ENCODE peak calls at places on chromosome 4, in four cellular contexts. One of them, this sample, is unnamed.

GRCh38 chr4:108851346-108851745 is 88.5 kb upstream of the ETNPPL start:
- DNase-seq in K562: no peak
- DNase-seq in HepG2: no peak
- DNase-seq in GM12878: no peak
- DNase-seq in this sample: no peak

GRCh38 chr4:122458625-122459024 is 2.1 kb upstream of the IL2 start:
- DNase-seq in K562: no peak
- DNase-seq in HepG2: no peak
- DNase-seq in GM12878: no peak
- DNase-seq in this sample: no peak

GRCh38 chr4:98838977-98839618 is 89.8 kb downstream of the EIF4E start:
- DNase-seq in K562: peak
- DNase-seq in HepG2: no peak
- DNase-seq in GM12878: no peak
- DNase-seq in this sample: no peak

GRCh38 chr4:174265917-174266316 is 17.6 kb downstream of the FBXO8 start:
- DNase-seq in K562: no peak
- DNase-seq in HepG2: no peak
- DNase-seq in GM12878: no peak
- DNase-seq in this sample: no peak

GRCh38 chr4:124019749-124020549 is 623.4 kb downstream of the SPRY1 start:
- DNase-seq in K562: no peak
- DNase-seq in HepG2: no peak
- DNase-seq in GM12878: no peak
- DNase-seq in this sample: no peak

GRCh38 chr4:7044415-7044930 is 1.3 kb downstream of the TADA2B start:
- DNase-seq in K562: no peak
- DNase-seq in HepG2: no peak
- DNase-seq in GM12878: no peak
- DNase-seq in this sample: no peak

GRCh38 chr4:66266035-66266434 is 595.7 kb upstream of the EPHA5 start:
- DNase-seq in K562: no peak
- DNase-seq in HepG2: no peak
- DNase-seq in GM12878: no peak
- DNase-seq in this sample: no peak

GRCh38 chr4:56674984-56675383 is 6.1 kb downstream of the HOPX start:
- DNase-seq in K562: no peak
- DNase-seq in HepG2: no peak
- DNase-seq in GM12878: no peak
- DNase-seq in this sample: no peak

GRCh38 chr4:105061720-105062119 is 85.0 kb upstream of the TET2 start:
- DNase-seq in K562: no peak
- DNase-seq in HepG2: no peak
- DNase-seq in GM12878: no peak
- DNase-seq in this sample: no peak

GRCh38 chr4:52952540-52952939 is 90.4 kb downstream of the RASL11B start:
- DNase-seq in K562: no peak
- DNase-seq in HepG2: no peak
- DNase-seq in GM12878: no peak
- DNase-seq in this sample: no peak

GRCh38 chr4:154184238-154184637 is 307.4 kb downstream of the DCHS2 start:
- DNase-seq in K562: no peak
- DNase-seq in HepG2: no peak
- DNase-seq in GM12878: no peak
- DNase-seq in this sample: no peak

GRCh38 chr4:39341075-39341725 is 25.0 kb downstream of the RFC1 start:
- DNase-seq in K562: no peak
- DNase-seq in HepG2: peak
- DNase-seq in GM12878: no peak
- DNase-seq in this sample: no peak

GRCh38 chr4:2537011-2537830 is 774 bp downstream of the FAM193A start:
- DNase-seq in K562: peak
- DNase-seq in HepG2: peak
- DNase-seq in GM12878: no peak
- DNase-seq in this sample: peak
- TF ChIP-seq TARDBP in K562: no peak
- TF ChIP-seq TARDBP in HepG2: no peak
- TF ChIP-seq TARDBP in GM12878: no peak
- TF ChIP-seq TARDBP in this sample: no peak

DNA sequence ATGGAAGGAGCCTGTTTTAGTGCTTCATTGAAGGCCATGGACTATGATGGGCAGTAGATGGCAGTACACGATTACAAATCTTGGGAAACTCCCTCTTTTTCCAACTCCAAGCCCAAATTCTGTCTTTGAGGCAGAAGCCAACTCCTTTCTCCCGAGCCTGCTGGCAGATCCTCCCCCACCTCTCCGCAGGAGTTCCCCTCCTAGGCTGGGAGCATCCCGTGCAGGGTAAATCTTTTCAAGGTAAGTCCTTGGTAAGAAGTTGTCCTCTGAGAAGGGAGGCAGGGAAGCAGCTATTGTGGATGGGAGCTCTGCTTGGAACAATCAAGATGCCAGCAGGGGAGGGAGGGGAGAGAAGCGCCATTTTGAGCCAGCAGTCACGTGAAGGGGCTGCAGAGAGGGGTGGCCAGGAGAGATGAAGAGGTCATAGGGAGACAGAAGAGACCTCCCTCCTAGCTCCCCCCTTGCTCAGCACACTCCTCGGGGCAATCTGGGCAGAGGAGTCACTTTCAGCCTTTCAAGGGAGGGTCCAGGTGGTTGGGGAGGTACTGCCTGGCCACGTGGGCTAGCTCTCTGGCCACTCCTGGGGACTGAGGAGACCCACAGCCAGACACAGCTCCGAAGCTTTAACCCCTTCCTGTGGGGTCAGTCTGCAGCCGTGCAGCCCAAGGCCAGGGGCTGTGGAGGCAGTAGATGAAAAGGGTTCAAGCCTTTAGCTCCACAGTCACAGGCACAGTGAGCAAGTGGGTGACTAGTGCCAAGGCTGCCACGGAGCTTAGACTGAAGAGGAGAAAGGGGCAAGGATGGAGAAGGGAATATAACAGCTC is 9.6 kb downstream of the CC2D2A start:
- DNase-seq in K562: peak
- DNase-seq in HepG2: peak
- DNase-seq in GM12878: no peak
- DNase-seq in this sample: peak
- TF ChIP-seq TARDBP in K562: no peak
- TF ChIP-seq TARDBP in HepG2: no peak
- TF ChIP-seq TARDBP in GM12878: no peak
- TF ChIP-seq TARDBP in this sample: no peak

GRCh38 chr4:119646347-119647071 is 17.9 kb upstream of the PDE5A start:
- DNase-seq in K562: no peak
- DNase-seq in HepG2: no peak
- DNase-seq in GM12878: no peak
- DNase-seq in this sample: no peak
- TF ChIP-seq TARDBP in K562: no peak
- TF ChIP-seq TARDBP in HepG2: no peak
- TF ChIP-seq TARDBP in GM12878: no peak
- TF ChIP-seq TARDBP in this sample: no peak

GRCh38 chr4:168150651-168151050 is 58.3 kb downstream of the ANXA10 start:
- DNase-seq in K562: no peak
- DNase-seq in HepG2: no peak
- DNase-seq in GM12878: no peak
- DNase-seq in this sample: no peak
- TF ChIP-seq TARDBP in K562: no peak
- TF ChIP-seq TARDBP in HepG2: no peak
- TF ChIP-seq TARDBP in GM12878: no peak
- TF ChIP-seq TARDBP in this sample: no peak

DNA sequence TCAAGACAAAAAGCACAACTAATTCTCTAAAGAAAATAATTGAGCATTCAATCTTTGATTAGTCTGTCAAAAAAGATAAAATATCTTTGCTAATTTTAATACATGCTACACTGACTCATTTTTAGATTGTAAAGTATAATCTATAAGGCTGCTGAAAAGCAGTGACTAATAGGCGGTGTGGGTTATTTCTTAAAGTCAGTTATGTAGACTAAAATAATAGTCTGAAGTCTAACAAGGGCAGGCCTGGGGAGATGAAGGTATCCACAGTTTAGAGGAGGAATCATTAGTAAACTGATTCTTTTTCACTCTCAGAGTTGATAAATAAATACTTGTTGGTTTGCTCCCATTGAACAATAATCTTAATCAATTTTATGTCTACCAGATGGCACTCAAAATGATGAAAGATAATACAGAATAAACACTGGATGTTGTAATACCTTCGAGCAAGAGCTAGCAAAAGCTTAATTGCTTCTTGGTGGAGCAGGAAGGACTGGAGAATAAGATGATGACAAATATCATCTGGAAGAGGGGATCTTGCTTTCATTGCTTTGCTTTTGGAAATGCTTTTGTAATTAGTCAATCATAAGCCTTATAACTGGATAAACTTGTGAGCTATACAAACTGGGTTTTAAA is 61.6 kb downstream of the TMEM150C start:
- DNase-seq in K562: no peak
- DNase-seq in HepG2: no peak
- DNase-seq in GM12878: no peak
- DNase-seq in this sample: no peak
- TF ChIP-seq TARDBP in K562: no peak
- TF ChIP-seq TARDBP in HepG2: no peak
- TF ChIP-seq TARDBP in GM12878: no peak
- TF ChIP-seq TARDBP in this sample: no peak

DNA sequence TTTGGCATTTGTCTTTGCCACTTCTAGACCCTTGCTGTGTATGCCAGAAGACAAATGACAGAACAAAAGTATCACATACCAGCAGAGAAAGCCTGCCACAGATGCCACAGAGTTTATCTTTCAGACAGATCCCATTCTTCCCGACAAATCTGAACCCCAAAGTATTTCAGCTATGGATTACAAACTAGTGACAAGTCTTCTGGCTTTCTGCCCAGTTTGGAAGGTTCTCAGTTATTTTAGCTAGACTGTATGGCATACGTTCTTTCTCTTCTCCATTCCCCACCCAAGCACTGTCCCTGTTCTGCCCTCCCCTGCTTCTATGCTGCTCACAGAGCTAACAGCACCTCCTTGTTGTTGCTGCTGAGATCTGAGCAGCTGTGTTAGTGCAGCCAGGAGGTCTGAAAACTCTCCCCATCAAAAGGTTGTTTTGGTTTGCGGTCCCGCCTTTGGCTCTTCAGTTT is 236.7 kb downstream of the FRAS1 start:
- DNase-seq in K562: no peak
- DNase-seq in HepG2: no peak
- DNase-seq in GM12878: no peak
- DNase-seq in this sample: no peak
- TF ChIP-seq TARDBP in K562: no peak
- TF ChIP-seq TARDBP in HepG2: no peak
- TF ChIP-seq TARDBP in GM12878: no peak
- TF ChIP-seq TARDBP in this sample: no peak